ENCODE peak calls at places on chromosomes 16 and 17, in seven cellular contexts. One of them, this sample, is unnamed.

GRCh38 chr16:25066747-25067631 is 44.6 kb upstream of the LCMT1 start:
- DNase-seq in sigmoid colon: peak
- DNase-seq in NCI-H226: peak
- DNase-seq in RWPE1: peak
- DNase-seq in stimulated activated CD8-positive, alpha-beta memory T cell treated with anti-CD3 and anti-CD28 coated beads, Interleukin-12 subunit alpha, Interleukin-12 subunit beta, amount 100 ng/mL, for 1 hour: peak
- DNase-seq in type B pancreatic cell: peak
- DNase-seq in HAP-1: peak
- DNase-seq in this sample: peak

GRCh38 chr17:32341857-32342602 is at the start of gene C17orf75:
- DNase-seq in sigmoid colon: peak
- DNase-seq in NCI-H226: peak
- DNase-seq in RWPE1: peak
- DNase-seq in stimulated activated CD8-positive, alpha-beta memory T cell treated with anti-CD3 and anti-CD28 coated beads, Interleukin-12 subunit alpha, Interleukin-12 subunit beta, amount 100 ng/mL, for 1 hour: peak
- DNase-seq in type B pancreatic cell: peak
- DNase-seq in HAP-1: peak
- DNase-seq in this sample: peak

GRCh38 chr17:32859857-32860525 is 16.9 kb downstream of the MYO1D start:
- DNase-seq in sigmoid colon: no peak
- DNase-seq in NCI-H226: no peak
- DNase-seq in RWPE1: no peak
- DNase-seq in stimulated activated CD8-positive, alpha-beta memory T cell treated with anti-CD3 and anti-CD28 coated beads, Interleukin-12 subunit alpha, Interleukin-12 subunit beta, amount 100 ng/mL, for 1 hour: no peak
- DNase-seq in type B pancreatic cell: no peak
- DNase-seq in HAP-1: no peak
- DNase-seq in this sample: no peak

GRCh38 chr16:57721765-57722499 is 13.6 kb upstream of the KATNB1 start:
- DNase-seq in sigmoid colon: no peak
- DNase-seq in NCI-H226: no peak
- DNase-seq in RWPE1: no peak
- DNase-seq in stimulated activated CD8-positive, alpha-beta memory T cell treated with anti-CD3 and anti-CD28 coated beads, Interleukin-12 subunit alpha, Interleukin-12 subunit beta, amount 100 ng/mL, for 1 hour: no peak
- DNase-seq in type B pancreatic cell: no peak
- DNase-seq in HAP-1: no peak
- DNase-seq in this sample: no peak

GRCh38 chr17:74862108-74862901 is 2.6 kb upstream of the GRIN2C start:
- DNase-seq in sigmoid colon: peak
- DNase-seq in NCI-H226: peak
- DNase-seq in RWPE1: no peak
- DNase-seq in stimulated activated CD8-positive, alpha-beta memory T cell treated with anti-CD3 and anti-CD28 coated beads, Interleukin-12 subunit alpha, Interleukin-12 subunit beta, amount 100 ng/mL, for 1 hour: peak
- DNase-seq in type B pancreatic cell: no peak
- DNase-seq in HAP-1: peak
- DNase-seq in this sample: no peak

GRCh38 chr16:1871974-1872635 is at the start of gene MEIOB:
- DNase-seq in sigmoid colon: no peak
- DNase-seq in NCI-H226: no peak
- DNase-seq in RWPE1: peak
- DNase-seq in stimulated activated CD8-positive, alpha-beta memory T cell treated with anti-CD3 and anti-CD28 coated beads, Interleukin-12 subunit alpha, Interleukin-12 subunit beta, amount 100 ng/mL, for 1 hour: peak
- DNase-seq in type B pancreatic cell: peak
- DNase-seq in HAP-1: no peak
- DNase-seq in this sample: peak

GRCh38 chr17:17391575-17392370 is 85.0 kb upstream of the MED9 start:
- DNase-seq in sigmoid colon: no peak
- DNase-seq in NCI-H226: no peak
- DNase-seq in RWPE1: no peak
- DNase-seq in stimulated activated CD8-positive, alpha-beta memory T cell treated with anti-CD3 and anti-CD28 coated beads, Interleukin-12 subunit alpha, Interleukin-12 subunit beta, amount 100 ng/mL, for 1 hour: peak
- DNase-seq in type B pancreatic cell: no peak
- DNase-seq in HAP-1: no peak
- DNase-seq in this sample: no peak

GRCh38 chr17:17921192-17922082 is 50.8 kb downstream of the TOM1L2 start:
- DNase-seq in sigmoid colon: peak
- DNase-seq in NCI-H226: peak
- DNase-seq in RWPE1: peak
- DNase-seq in stimulated activated CD8-positive, alpha-beta memory T cell treated with anti-CD3 and anti-CD28 coated beads, Interleukin-12 subunit alpha, Interleukin-12 subunit beta, amount 100 ng/mL, for 1 hour: no peak
- DNase-seq in type B pancreatic cell: no peak
- DNase-seq in HAP-1: peak
- DNase-seq in this sample: peak

GRCh38 chr17:55734128-55734781 is 11.6 kb upstream of the TMEM100 start:
- DNase-seq in sigmoid colon: no peak
- DNase-seq in NCI-H226: no peak
- DNase-seq in RWPE1: no peak
- DNase-seq in stimulated activated CD8-positive, alpha-beta memory T cell treated with anti-CD3 and anti-CD28 coated beads, Interleukin-12 subunit alpha, Interleukin-12 subunit beta, amount 100 ng/mL, for 1 hour: no peak
- DNase-seq in type B pancreatic cell: no peak
- DNase-seq in HAP-1: no peak
- DNase-seq in this sample: no peak

GRCh38 chr17:35046740-35047283 is 16.7 kb downstream of the RFFL start:
- DNase-seq in sigmoid colon: no peak
- DNase-seq in NCI-H226: no peak
- DNase-seq in RWPE1: peak
- DNase-seq in stimulated activated CD8-positive, alpha-beta memory T cell treated with anti-CD3 and anti-CD28 coated beads, Interleukin-12 subunit alpha, Interleukin-12 subunit beta, amount 100 ng/mL, for 1 hour: peak
- DNase-seq in type B pancreatic cell: no peak
- DNase-seq in HAP-1: peak
- DNase-seq in this sample: no peak

GRCh38 chr17:8740486-8740885 is 4.2 kb downstream of the CCDC42 start:
- DNase-seq in sigmoid colon: no peak
- DNase-seq in NCI-H226: no peak
- DNase-seq in RWPE1: no peak
- DNase-seq in stimulated activated CD8-positive, alpha-beta memory T cell treated with anti-CD3 and anti-CD28 coated beads, Interleukin-12 subunit alpha, Interleukin-12 subunit beta, amount 100 ng/mL, for 1 hour: peak
- DNase-seq in type B pancreatic cell: no peak
- DNase-seq in HAP-1: no peak
- DNase-seq in this sample: peak

GRCh38 chr16:27470567-27471431 is 68.8 kb downstream of the IL21R start:
- DNase-seq in sigmoid colon: no peak
- DNase-seq in NCI-H226: no peak
- DNase-seq in RWPE1: no peak
- DNase-seq in stimulated activated CD8-positive, alpha-beta memory T cell treated with anti-CD3 and anti-CD28 coated beads, Interleukin-12 subunit alpha, Interleukin-12 subunit beta, amount 100 ng/mL, for 1 hour: no peak
- DNase-seq in type B pancreatic cell: no peak
- DNase-seq in HAP-1: no peak
- DNase-seq in this sample: no peak

GRCh38 chr17:81391964-81392908 is 3.0 kb upstream of the BAHCC1 start:
- DNase-seq in sigmoid colon: peak
- DNase-seq in NCI-H226: no peak
- DNase-seq in RWPE1: no peak
- DNase-seq in stimulated activated CD8-positive, alpha-beta memory T cell treated with anti-CD3 and anti-CD28 coated beads, Interleukin-12 subunit alpha, Interleukin-12 subunit beta, amount 100 ng/mL, for 1 hour: no peak
- DNase-seq in type B pancreatic cell: no peak
- DNase-seq in HAP-1: no peak
- DNase-seq in this sample: no peak

GRCh38 chr16:25895371-25895770 is 203.6 kb downstream of the HS3ST4 start:
- DNase-seq in sigmoid colon: no peak
- DNase-seq in NCI-H226: no peak
- DNase-seq in RWPE1: no peak
- DNase-seq in stimulated activated CD8-positive, alpha-beta memory T cell treated with anti-CD3 and anti-CD28 coated beads, Interleukin-12 subunit alpha, Interleukin-12 subunit beta, amount 100 ng/mL, for 1 hour: no peak
- DNase-seq in type B pancreatic cell: no peak
- DNase-seq in HAP-1: no peak
- DNase-seq in this sample: no peak

GRCh38 chr17:30942311-30943079 is 20.8 kb downstream of the ADAP2 start:
- DNase-seq in sigmoid colon: no peak
- DNase-seq in NCI-H226: peak
- DNase-seq in RWPE1: no peak
- DNase-seq in stimulated activated CD8-positive, alpha-beta memory T cell treated with anti-CD3 and anti-CD28 coated beads, Interleukin-12 subunit alpha, Interleukin-12 subunit beta, amount 100 ng/mL, for 1 hour: no peak
- DNase-seq in type B pancreatic cell: no peak
- DNase-seq in HAP-1: no peak
- DNase-seq in this sample: no peak

GRCh38 chr17:64994281-64994680 is 62.3 kb downstream of the GNA13 start:
- DNase-seq in sigmoid colon: no peak
- DNase-seq in NCI-H226: no peak
- DNase-seq in RWPE1: no peak
- DNase-seq in stimulated activated CD8-positive, alpha-beta memory T cell treated with anti-CD3 and anti-CD28 coated beads, Interleukin-12 subunit alpha, Interleukin-12 subunit beta, amount 100 ng/mL, for 1 hour: no peak
- DNase-seq in type B pancreatic cell: no peak
- DNase-seq in HAP-1: no peak
- DNase-seq in this sample: no peak

GRCh38 chr17:37276475-37276874 is 99.3 kb upstream of the C17orf78 start:
- DNase-seq in sigmoid colon: no peak
- DNase-seq in NCI-H226: peak
- DNase-seq in RWPE1: peak
- DNase-seq in stimulated activated CD8-positive, alpha-beta memory T cell treated with anti-CD3 and anti-CD28 coated beads, Interleukin-12 subunit alpha, Interleukin-12 subunit beta, amount 100 ng/mL, for 1 hour: no peak
- DNase-seq in type B pancreatic cell: no peak
- DNase-seq in HAP-1: no peak
- DNase-seq in this sample: no peak

GRCh38 chr17:15998031-15998574 is 1.4 kb downstream of the ZSWIM7 start:
- DNase-seq in sigmoid colon: no peak
- DNase-seq in NCI-H226: no peak
- DNase-seq in RWPE1: no peak
- DNase-seq in stimulated activated CD8-positive, alpha-beta memory T cell treated with anti-CD3 and anti-CD28 coated beads, Interleukin-12 subunit alpha, Interleukin-12 subunit beta, amount 100 ng/mL, for 1 hour: no peak
- DNase-seq in type B pancreatic cell: no peak
- DNase-seq in HAP-1: peak
- DNase-seq in this sample: no peak

GRCh38 chr16:20905576-20905975 is 5.0 kb downstream of the LYRM1 start:
- DNase-seq in sigmoid colon: no peak
- DNase-seq in NCI-H226: no peak
- DNase-seq in RWPE1: no peak
- DNase-seq in stimulated activated CD8-positive, alpha-beta memory T cell treated with anti-CD3 and anti-CD28 coated beads, Interleukin-12 subunit alpha, Interleukin-12 subunit beta, amount 100 ng/mL, for 1 hour: no peak
- DNase-seq in type B pancreatic cell: no peak
- DNase-seq in HAP-1: no peak
- DNase-seq in this sample: no peak

GRCh38 chr17:78357687-78358537 is 2.0 kb downstream of the SOCS3 start:
- DNase-seq in sigmoid colon: no peak
- DNase-seq in NCI-H226: no peak
- DNase-seq in RWPE1: no peak
- DNase-seq in stimulated activated CD8-positive, alpha-beta memory T cell treated with anti-CD3 and anti-CD28 coated beads, Interleukin-12 subunit alpha, Interleukin-12 subunit beta, amount 100 ng/mL, for 1 hour: no peak
- DNase-seq in type B pancreatic cell: no peak
- DNase-seq in HAP-1: no peak
- DNase-seq in this sample: no peak

GRCh38 chr16:1420111-1420539 is 422 bp downstream of the UQCC4 start:
- DNase-seq in sigmoid colon: no peak
- DNase-seq in NCI-H226: no peak
- DNase-seq in RWPE1: peak
- DNase-seq in stimulated activated CD8-positive, alpha-beta memory T cell treated with anti-CD3 and anti-CD28 coated beads, Interleukin-12 subunit alpha, Interleukin-12 subunit beta, amount 100 ng/mL, for 1 hour: no peak
- DNase-seq in type B pancreatic cell: no peak
- DNase-seq in HAP-1: no peak
- DNase-seq in this sample: no peak

GRCh38 chr17:19880393-19880792 is 12.7 kb upstream of the ULK2 start:
- DNase-seq in sigmoid colon: no peak
- DNase-seq in NCI-H226: no peak
- DNase-seq in RWPE1: no peak
- DNase-seq in stimulated activated CD8-positive, alpha-beta memory T cell treated with anti-CD3 and anti-CD28 coated beads, Interleukin-12 subunit alpha, Interleukin-12 subunit beta, amount 100 ng/mL, for 1 hour: no peak
- DNase-seq in type B pancreatic cell: no peak
- DNase-seq in HAP-1: no peak
- DNase-seq in this sample: no peak

GRCh38 chr17:75697651-75698291 is 23.5 kb upstream of the ITGB4 start:
- DNase-seq in sigmoid colon: no peak
- DNase-seq in NCI-H226: no peak
- DNase-seq in RWPE1: no peak
- DNase-seq in stimulated activated CD8-positive, alpha-beta memory T cell treated with anti-CD3 and anti-CD28 coated beads, Interleukin-12 subunit alpha, Interleukin-12 subunit beta, amount 100 ng/mL, for 1 hour: no peak
- DNase-seq in type B pancreatic cell: no peak
- DNase-seq in HAP-1: no peak
- DNase-seq in this sample: no peak

GRCh38 chr17:3904486-3904885 is 11.6 kb upstream of the CAMKK1 start:
- DNase-seq in sigmoid colon: no peak
- DNase-seq in NCI-H226: no peak
- DNase-seq in RWPE1: no peak
- DNase-seq in stimulated activated CD8-positive, alpha-beta memory T cell treated with anti-CD3 and anti-CD28 coated beads, Interleukin-12 subunit alpha, Interleukin-12 subunit beta, amount 100 ng/mL, for 1 hour: no peak
- DNase-seq in type B pancreatic cell: no peak
- DNase-seq in HAP-1: no peak
- DNase-seq in this sample: no peak

GRCh38 chr17:58452738-58453137 is 35.4 kb upstream of the RNF43 start:
- DNase-seq in sigmoid colon: no peak
- DNase-seq in NCI-H226: peak
- DNase-seq in RWPE1: no peak
- DNase-seq in stimulated activated CD8-positive, alpha-beta memory T cell treated with anti-CD3 and anti-CD28 coated beads, Interleukin-12 subunit alpha, Interleukin-12 subunit beta, amount 100 ng/mL, for 1 hour: no peak
- DNase-seq in type B pancreatic cell: no peak
- DNase-seq in HAP-1: no peak
- DNase-seq in this sample: no peak